ENCODE peak calls at places on chromosomes 7 and 10, in ten cellular contexts. F, V, X, W, J, U, M, D, G and C are unnamed samples.

GRCh38 chr7:77537595-77538185 is 595 bp downstream of the PTPN12 start:
- DNase-seq in F (peak), W (no peak), V (peak), M (peak), U (no peak), X (peak), J (peak), G (peak), D (no peak), C (no peak)

GRCh38 chr7:40763319-40764287 is 628.8 kb downstream of the SUGCT start:
- DNase-seq in W (no peak), G (no peak), X (no peak), F (no peak), J (no peak), U (no peak), M (no peak), V (no peak), D (no peak), C (no peak)

GRCh38 chr10:18343573-18343972 is 203.3 kb downstream of the CACNB2 start:
- DNase-seq in X (no peak), W (no peak), D (no peak), G (no peak), V (no peak), M (no peak), J (no peak), F (no peak), U (no peak), C (no peak)

GRCh38 chr7:157397751-157398691 is 61.2 kb downstream of the DNAJB6 start:
- DNase-seq in U (no peak), G (peak), X (no peak), W (no peak), D (peak), F (no peak), M (no peak), V (no peak), J (no peak), C (no peak)

GRCh38 chr10:46239999-46240683 is 46.7 kb upstream of the ANTXRL start:
- DNase-seq in U (no peak), G (no peak), W (no peak), V (no peak), M (no peak), F (no peak), D (no peak), J (no peak), X (no peak), C (no peak)

GRCh38 chr7:100891555-100891954 is 2.0 kb upstream of the UFSP1 start:
- DNase-seq in F (no peak), W (no peak), J (no peak), G (no peak), U (no peak), X (no peak), D (no peak), M (no peak), V (no peak), C (no peak)

GRCh38 chr7:107856806-107857540 is 34.0 kb upstream of the DLD start:
- DNase-seq in D (no peak), F (no peak), W (no peak), U (no peak), V (no peak), M (peak), G (no peak), J (no peak), X (peak), C (no peak)

GRCh38 chr10:43444313-43444712 is 7.4 kb downstream of the ZNF487 start:
- DNase-seq in V (no peak), J (no peak), G (no peak), M (no peak), W (no peak), D (no peak), F (no peak), X (no peak), U (no peak), C (no peak)

GRCh38 chr10:124451227-124451807 is 1.5 kb upstream of the NKX1-2 start:
- DNase-seq in J (no peak), V (no peak), U (no peak), D (no peak), F (no peak), M (no peak), X (no peak), W (no peak), G (no peak), C (no peak)

GRCh38 chr7:84370114-84370513 is 175.5 kb upstream of the SEMA3A start:
- DNase-seq in X (no peak), D (no peak), M (no peak), G (no peak), F (no peak), J (no peak), U (no peak), V (no peak), W (no peak), C (no peak)

GRCh38 chr10:5565671-5566581 is 41.2 kb downstream of the CALML3 start:
- DNase-seq in F (no peak), U (no peak), V (no peak), X (no peak), W (peak), D (no peak), G (no peak), M (no peak), J (no peak), C (no peak)

GRCh38 chr7:102122026-102122425 is 164.6 kb upstream of the SH2B2 start:
- DNase-seq in X (no peak), D (no peak), U (no peak), V (no peak), F (no peak), G (peak), J (no peak), W (peak), M (no peak), C (no peak)

GRCh38 chr10:114576716-114577115 is 81.4 kb downstream of the ABLIM1 start:
- DNase-seq in X (no peak), J (no peak), U (no peak), D (no peak), M (no peak), W (no peak), V (no peak), G (no peak), F (no peak), C (no peak)

GRCh38 chr7:40784176-40784575 is 649.4 kb downstream of the SUGCT start:
- DNase-seq in F (no peak), D (no peak), X (no peak), W (no peak), J (no peak), M (no peak), V (no peak), G (no peak), U (no peak), C (no peak)

GRCh38 chr7:1287629-1288225 is 55.1 kb downstream of the UNCX start:
- DNase-seq in F (no peak), D (no peak), G (no peak), J (no peak), X (no peak), M (no peak), W (no peak), U (no peak), V (no peak), C (no peak)

GRCh38 chr10:125621052-125621451 is 61.9 kb downstream of the TEX36 start:
- DNase-seq in M (no peak), G (no peak), V (no peak), D (no peak), J (no peak), X (no peak), F (no peak), U (no peak), W (no peak), C (no peak)

GRCh38 chr7:1005303-1005702 is 22.3 kb downstream of the CYP2W1 start:
- DNase-seq in M (no peak), J (no peak), X (no peak), U (no peak), F (no peak), V (no peak), W (no peak), D (no peak), G (no peak), C (no peak)

GRCh38 chr10:73113543-73113942 is 3.3 kb downstream of the NUDT13 start:
- DNase-seq in G (no peak), W (peak), F (no peak), X (no peak), M (no peak), U (no peak), D (no peak), V (no peak), J (no peak), C (no peak)

GRCh38 chr10:117074621-117075020 is 63.4 kb downstream of the VAX1 start:
- DNase-seq in W (no peak), G (no peak), F (no peak), J (no peak), V (no peak), U (no peak), X (no peak), M (no peak), D (no peak), C (no peak)

GRCh38 chr7:22173884-22174573 is 182.9 kb downstream of the RAPGEF5 start:
- DNase-seq in W (no peak), X (no peak), F (no peak), V (no peak), M (no peak), D (no peak), J (no peak), G (no peak), U (no peak), C (no peak)

GRCh38 chr10:132546567-132547420 is 9.2 kb downstream of the INPP5A start:
- DNase-seq in W (no peak), U (no peak), V (no peak), G (peak), D (no peak), J (peak), M (no peak), F (no peak), X (no peak), C (no peak)

GRCh38 chr10:50635286-50635685 is 11.5 kb upstream of the SGMS1 start:
- DNase-seq in M (no peak), F (no peak), G (no peak), X (no peak), D (no peak), W (peak), V (no peak), J (no peak), U (no peak), C (no peak)

GRCh38 chr10:16440396-16441105 is 3.7 kb downstream of the PTER start:
- DNase-seq in V (no peak), U (no peak), D (peak), J (peak), X (no peak), W (no peak), G (peak), M (no peak), F (no peak), C (no peak)

GRCh38 chr7:15757041-15757995 is 70.8 kb upstream of the MEOX2 start:
- DNase-seq in G (no peak), J (no peak), D (no peak), F (no peak), M (no peak), W (no peak), X (no peak), V (no peak), U (no peak), C (no peak)

GRCh38 chr10:124665558-124665957 is 78.6 kb downstream of the FAM53B start:
- DNase-seq in X (no peak), D (no peak), M (no peak), U (no peak), F (no peak), W (no peak), V (no peak), G (no peak), J (no peak), C (no peak)

GRCh38 chr7:24905996-24906770 is 73.8 kb downstream of the OSBPL3 start:
- DNase-seq in W (no peak), X (no peak), M (no peak), J (no peak), F (no peak), D (no peak), G (no peak), U (no peak), V (no peak), C (no peak)

GRCh38 chr7:81944103-81944502 is 174.3 kb upstream of the HGF start:
- DNase-seq in U (no peak), F (no peak), M (no peak), D (no peak), G (no peak), J (no peak), X (no peak), V (no peak), W (no peak), C (no peak)